ENCODE peak calls at places on chromosomes 3 and 15, in seven cellular contexts. K, H, D, I, T, A and S are unnamed samples.

GRCh38 chr3:141798455-141798854 is 35.2 kb downstream of the GRK7 start:
- DNase-seq in A (no peak), D (no peak), I (no peak), H (no peak), K (peak; percentile 48), T (no peak), S (no peak)

GRCh38 chr15:41942886-41943285 is 29.5 kb downstream of the EHD4 start:
- DNase-seq in D (no peak), I (peak; percentile 35), A (no peak), H (no peak), K (no peak), T (no peak), S (no peak)

GRCh38 chr3:45868213-45868612 is 18.1 kb upstream of the CCR9 start:
- DNase-seq in K (no peak), D (no peak), I (no peak), A (no peak), H (no peak), T (no peak), S (no peak)

GRCh38 chr3:122213650-122214049 is 30.2 kb downstream of the CASR start:
- DNase-seq in T (no peak), K (no peak), D (no peak), I (no peak), H (no peak), A (no peak), S (no peak)

GRCh38 chr3:65623362-65623761 is 415.4 kb downstream of the MAGI1 start:
- DNase-seq in T (no peak), D (no peak), I (no peak), H (no peak), A (no peak), K (no peak), S (no peak)

GRCh38 chr3:155744091-155744625 is 713 bp downstream of the PLCH1 start:
- DNase-seq in T (peak; percentile 24), H (no peak), D (no peak), K (peak; percentile 57), A (peak; percentile 67), I (no peak), S (peak; percentile 93)

GRCh38 chr3:197562398-197563251 is 6.9 kb upstream of the BDH1 start:
- DNase-seq in H (no peak), T (no peak), D (no peak), K (no peak), I (no peak), A (no peak), S (no peak)

GRCh38 chr3:149812165-149812605 is 830 bp upstream of the RNF13 start:
- DNase-seq in A (no peak), T (peak; percentile 15), K (no peak), H (no peak), D (no peak), I (no peak), S (no peak)

GRCh38 chr3:139476348-139476747 is at the start of gene RBP2:
- DNase-seq in D (no peak), H (no peak), T (no peak), I (no peak), K (no peak), A (no peak), S (no peak)

GRCh38 chr3:147773236-147773635 is 364.1 kb downstream of the ZIC1 start:
- DNase-seq in K (no peak), D (no peak), I (no peak), T (no peak), A (no peak), H (no peak), S (no peak)

GRCh38 chr3:124758851-124759635 is 28.8 kb downstream of the UMPS start:
- DNase-seq in I (no peak), D (no peak), A (no peak), K (no peak), T (no peak), H (no peak), S (no peak)

GRCh38 chr3:184157206-184157605 is 2.0 kb downstream of the DVL3 start:
- DNase-seq in A (no peak), D (no peak), K (no peak), T (no peak), H (no peak), I (no peak), S (no peak)

GRCh38 chr15:71239592-71240364 is 124.5 kb downstream of the THSD4 start:
- DNase-seq in A (no peak), K (no peak), D (no peak), T (no peak), H (no peak), I (no peak), S (no peak)

GRCh38 chr15:70192490-70192889 is 94.8 kb upstream of the TLE3 start:
- DNase-seq in T (no peak), D (no peak), H (no peak), I (no peak), K (no peak), A (no peak), S (no peak)

GRCh38 chr3:86856711-86857110 is 134.2 kb downstream of the VGLL3 start:
- DNase-seq in H (no peak), K (no peak), I (no peak), T (no peak), A (no peak), D (no peak), S (no peak)

GRCh38 chr15:101723874-101724674 is at the start of gene TARS3:
- DNase-seq in A (peak; percentile 87), D (peak; percentile 81), K (peak; percentile 97), H (peak; percentile 62), T (peak; percentile 91), I (peak; percentile 98), S (peak; percentile 98)

GRCh38 chr3:189901481-189901880 is 219.2 kb downstream of the P3H2 start:
- DNase-seq in T (no peak), A (no peak), K (no peak), H (no peak), I (no peak), D (no peak), S (no peak)

GRCh38 chr15:50506121-50506520 is 40.3 kb downstream of the USP50 start:
- DNase-seq in D (no peak), I (no peak), K (no peak), T (no peak), A (no peak), H (no peak), S (no peak)

GRCh38 chr15:101056366-101057334 is 137.5 kb downstream of the LRRK1 start:
- DNase-seq in K (no peak), H (peak; percentile 40), I (peak; percentile 49), D (no peak), T (no peak), A (no peak), S (peak; percentile 7)

GRCh38 chr3:52143156-52143555 is 11.1 kb downstream of the POC1A start:
- DNase-seq in A (no peak), K (no peak), I (no peak), D (no peak), H (no peak), T (no peak), S (no peak)

GRCh38 chr3:23807161-23808015 is 1.6 kb downstream of the UBE2E1 start:
- DNase-seq in A (peak; percentile 36), T (peak; percentile 26), I (no peak), H (no peak), D (no peak), K (no peak), S (no peak)

GRCh38 chr3:128748527-128748926 is 22.5 kb downstream of the RAB7A start:
- DNase-seq in K (no peak), A (no peak), D (no peak), T (no peak), H (no peak), I (no peak), S (no peak)